ENCODE peak calls at places on chromosome 10, in eight cellular contexts. One of them, this sample, is unnamed.

GRCh38 chr10:45261243-45261775 is 54.1 kb downstream of the OR13A1 start:
- DNase-seq in stomach: no peak
- DNase-seq in GM12878: no peak
- DNase-seq in GM23338: no peak
- DNase-seq in endothelial cell of umbilical vein: no peak
- DNase-seq in spleen: no peak
- DNase-seq in sigmoid colon: no peak
- DNase-seq in upper lobe of left lung: no peak
- DNase-seq in this sample: no peak

GRCh38 chr10:5254488-5254887 is 57.9 kb downstream of the AKR1C4 start:
- DNase-seq in GM12878: no peak
- DNase-seq in stomach: no peak
- DNase-seq in upper lobe of left lung: no peak
- DNase-seq in endothelial cell of umbilical vein: no peak
- DNase-seq in sigmoid colon: no peak
- DNase-seq in GM23338: no peak
- DNase-seq in spleen: no peak
- DNase-seq in this sample: no peak

GRCh38 chr10:129966370-129966769 is 2.3 kb upstream of the EBF3 start:
- DNase-seq in GM23338: no peak
- DNase-seq in upper lobe of left lung: no peak
- DNase-seq in stomach: no peak
- DNase-seq in GM12878: no peak
- DNase-seq in endothelial cell of umbilical vein: no peak
- DNase-seq in sigmoid colon: peak; percentile 50
- DNase-seq in spleen: no peak
- DNase-seq in this sample: no peak

GRCh38 chr10:28796606-28797512 is 119.5 kb downstream of the BAMBI start:
- DNase-seq in stomach: peak; percentile 34
- DNase-seq in upper lobe of left lung: no peak
- DNase-seq in GM12878: no peak
- DNase-seq in spleen: no peak
- DNase-seq in endothelial cell of umbilical vein: no peak
- DNase-seq in GM23338: no peak
- DNase-seq in sigmoid colon: no peak
- DNase-seq in this sample: no peak

GRCh38 chr10:75967491-75967890 is 536.1 kb downstream of the LRMDA start:
- DNase-seq in endothelial cell of umbilical vein: no peak
- DNase-seq in spleen: no peak
- DNase-seq in sigmoid colon: no peak
- DNase-seq in stomach: no peak
- DNase-seq in upper lobe of left lung: peak; percentile 18
- DNase-seq in GM12878: no peak
- DNase-seq in GM23338: peak; percentile 48
- DNase-seq in this sample: no peak

GRCh38 chr10:24206334-24206733 is 2.6 kb upstream of the KIAA1217 start:
- DNase-seq in spleen: no peak
- DNase-seq in sigmoid colon: no peak
- DNase-seq in upper lobe of left lung: no peak
- DNase-seq in GM23338: no peak
- DNase-seq in GM12878: no peak
- DNase-seq in stomach: no peak
- DNase-seq in endothelial cell of umbilical vein: no peak
- DNase-seq in this sample: no peak

GRCh38 chr10:78109210-78109609 is 75.5 kb downstream of the RPS24 start:
- DNase-seq in GM23338: peak; percentile 75
- DNase-seq in stomach: no peak
- DNase-seq in spleen: no peak
- DNase-seq in GM12878: no peak
- DNase-seq in sigmoid colon: no peak
- DNase-seq in upper lobe of left lung: no peak
- DNase-seq in endothelial cell of umbilical vein: no peak
- DNase-seq in this sample: no peak

GRCh38 chr10:43396928-43397624 is 11.9 kb downstream of the HNRNPF start:
- DNase-seq in GM23338: peak; percentile 96
- DNase-seq in upper lobe of left lung: peak; percentile 95
- DNase-seq in spleen: peak; percentile 97
- DNase-seq in stomach: peak; percentile 94
- DNase-seq in sigmoid colon: peak; percentile 94
- DNase-seq in endothelial cell of umbilical vein: peak; percentile 84
- DNase-seq in GM12878: no peak
- DNase-seq in this sample: peak; percentile 84

GRCh38 chr10:75672842-75673241 is 241.4 kb downstream of the LRMDA start:
- DNase-seq in stomach: no peak
- DNase-seq in spleen: no peak
- DNase-seq in endothelial cell of umbilical vein: no peak
- DNase-seq in GM23338: no peak
- DNase-seq in upper lobe of left lung: no peak
- DNase-seq in sigmoid colon: no peak
- DNase-seq in GM12878: no peak
- DNase-seq in this sample: no peak

GRCh38 chr10:8513155-8514147 is 459.0 kb downstream of the GATA3 start:
- DNase-seq in GM23338: peak; percentile 67
- DNase-seq in spleen: no peak
- DNase-seq in endothelial cell of umbilical vein: no peak
- DNase-seq in upper lobe of left lung: peak; percentile 60
- DNase-seq in GM12878: no peak
- DNase-seq in stomach: no peak
- DNase-seq in sigmoid colon: no peak
- DNase-seq in this sample: no peak

GRCh38 chr10:22927661-22928403 is at the start of gene ARMC3:
- DNase-seq in upper lobe of left lung: peak; percentile 94
- DNase-seq in GM23338: peak; percentile 93
- DNase-seq in stomach: peak; percentile 59
- DNase-seq in spleen: peak; percentile 84
- DNase-seq in sigmoid colon: peak; percentile 65
- DNase-seq in endothelial cell of umbilical vein: peak; percentile 57
- DNase-seq in GM12878: no peak
- DNase-seq in this sample: peak; percentile 64

DNA sequence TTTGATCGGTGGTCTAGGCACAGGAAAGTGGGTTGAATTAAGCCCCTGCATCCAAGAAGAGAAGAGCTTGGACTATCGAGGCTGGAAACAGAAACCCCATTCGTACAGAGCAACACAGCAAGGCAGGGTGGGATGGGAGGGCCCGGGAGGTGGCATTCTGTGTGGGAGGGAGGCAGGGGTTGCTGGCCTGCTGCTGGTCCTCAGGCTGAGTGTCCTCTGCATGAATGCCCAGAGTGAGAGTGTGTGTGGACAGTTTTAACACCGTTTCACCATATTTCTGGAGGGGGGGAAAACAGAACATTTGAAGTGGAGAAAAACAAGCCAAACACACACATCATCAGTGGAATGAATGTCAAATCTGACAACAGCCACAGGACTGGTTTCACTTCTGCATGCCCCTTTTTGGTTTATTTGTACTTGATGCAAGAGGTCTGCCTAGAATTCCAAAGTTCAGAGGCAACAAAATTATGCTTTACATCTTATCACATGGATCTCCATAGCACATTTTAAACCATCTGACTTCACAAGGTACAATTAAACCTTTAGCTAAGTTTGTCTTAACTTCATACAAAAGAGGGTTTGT is 11.1 kb upstream of the ENO4 start:
- DNase-seq in GM12878: no peak
- DNase-seq in spleen: no peak
- DNase-seq in sigmoid colon: no peak
- DNase-seq in GM23338: no peak
- DNase-seq in upper lobe of left lung: no peak
- DNase-seq in endothelial cell of umbilical vein: no peak
- DNase-seq in stomach: no peak
- DNase-seq in this sample: no peak
- H3K4me1 ChIP-seq in GM12878: peaks cover 2% of the 10 kb centered on the region
- H3K4me1 ChIP-seq in spleen: no peaks in the 10 kb centered on the region
- H3K4me1 ChIP-seq in sigmoid colon: no peaks in the 10 kb centered on the region
- H3K4me1 ChIP-seq in GM23338: peaks cover 59% of the 10 kb centered on the region
- H3K4me1 ChIP-seq in upper lobe of left lung: no peaks in the 10 kb centered on the region
- H3K4me1 ChIP-seq in endothelial cell of umbilical vein: no peaks in the 10 kb centered on the region
- H3K4me1 ChIP-seq in stomach: no peaks in the 10 kb centered on the region
- H3K4me1 ChIP-seq in this sample: no peaks in the 10 kb centered on the region

DNA sequence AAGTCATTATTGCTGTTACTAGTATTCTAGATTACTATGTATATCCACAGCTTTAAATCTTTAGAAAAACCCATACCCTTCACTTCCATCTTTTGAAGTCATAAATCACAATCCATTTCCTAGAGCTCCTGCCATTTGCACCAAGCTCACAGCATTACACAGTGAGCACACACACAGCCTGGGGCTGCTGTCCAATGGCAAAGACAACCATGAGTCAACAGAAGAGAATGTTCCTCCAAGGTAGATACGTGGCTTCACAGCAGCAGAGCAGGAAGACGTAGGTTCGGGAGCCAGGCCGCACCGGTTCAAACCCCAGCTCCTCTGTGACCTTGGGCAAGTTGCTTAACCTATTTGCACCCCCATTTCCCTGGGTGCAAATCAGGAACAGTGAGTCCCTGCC is 234.6 kb downstream of the DIP2C start:
- DNase-seq in stomach: peak; percentile 49
- DNase-seq in spleen: no peak
- DNase-seq in upper lobe of left lung: no peak
- DNase-seq in GM12878: no peak
- DNase-seq in sigmoid colon: peak; percentile 91
- DNase-seq in endothelial cell of umbilical vein: peak; percentile 67
- DNase-seq in GM23338: no peak
- DNase-seq in this sample: peak; percentile 50
- TF ChIP-seq POLR2AphosphoS5 in stomach: peak; percentile 71
- TF ChIP-seq POLR2AphosphoS5 in spleen: no peak
- TF ChIP-seq POLR2AphosphoS5 in upper lobe of left lung: no peak
- TF ChIP-seq POLR2AphosphoS5 in GM12878: no peak
- TF ChIP-seq POLR2AphosphoS5 in sigmoid colon: peak; percentile 92
- TF ChIP-seq POLR2AphosphoS5 in endothelial cell of umbilical vein: no peak
- TF ChIP-seq POLR2AphosphoS5 in GM23338: no peak
- TF ChIP-seq POLR2AphosphoS5 in this sample: no peak

GRCh38 chr10:87923233-87923632 is 59.8 kb downstream of the PTEN start:
- DNase-seq in spleen: no peak
- DNase-seq in GM23338: no peak
- DNase-seq in upper lobe of left lung: no peak
- DNase-seq in sigmoid colon: no peak
- DNase-seq in stomach: no peak
- DNase-seq in endothelial cell of umbilical vein: no peak
- DNase-seq in GM12878: no peak
- DNase-seq in this sample: no peak

GRCh38 chr10:87927091-87927490 is 63.7 kb downstream of the PTEN start:
- DNase-seq in stomach: no peak
- DNase-seq in GM12878: no peak
- DNase-seq in GM23338: no peak
- DNase-seq in sigmoid colon: no peak
- DNase-seq in spleen: no peak
- DNase-seq in endothelial cell of umbilical vein: peak; percentile 58
- DNase-seq in upper lobe of left lung: no peak
- DNase-seq in this sample: no peak

GRCh38 chr10:87928996-87929395 is 65.6 kb downstream of the PTEN start:
- DNase-seq in sigmoid colon: no peak
- DNase-seq in GM12878: no peak
- DNase-seq in upper lobe of left lung: no peak
- DNase-seq in stomach: no peak
- DNase-seq in endothelial cell of umbilical vein: no peak
- DNase-seq in spleen: no peak
- DNase-seq in GM23338: no peak
- DNase-seq in this sample: no peak

GRCh38 chr10:87921934-87922688 is 58.7 kb downstream of the PTEN start:
- DNase-seq in sigmoid colon: no peak
- DNase-seq in stomach: no peak
- DNase-seq in GM23338: peak; percentile 33
- DNase-seq in endothelial cell of umbilical vein: no peak
- DNase-seq in spleen: no peak
- DNase-seq in GM12878: no peak
- DNase-seq in upper lobe of left lung: no peak
- DNase-seq in this sample: no peak

GRCh38 chr10:87925570-87925969 is 62.1 kb downstream of the PTEN start:
- DNase-seq in spleen: no peak
- DNase-seq in sigmoid colon: no peak
- DNase-seq in GM23338: no peak
- DNase-seq in GM12878: no peak
- DNase-seq in upper lobe of left lung: no peak
- DNase-seq in stomach: no peak
- DNase-seq in endothelial cell of umbilical vein: peak; percentile 72
- DNase-seq in this sample: no peak
- TF ChIP-seq CTCF in spleen: no peak
- TF ChIP-seq CTCF in sigmoid colon: no peak
- TF ChIP-seq CTCF in GM23338: no peak
- TF ChIP-seq CTCF in GM12878: no peak
- TF ChIP-seq CTCF in upper lobe of left lung: no peak
- TF ChIP-seq CTCF in stomach: no peak
- TF ChIP-seq CTCF in endothelial cell of umbilical vein: no peak
- TF ChIP-seq CTCF in this sample: no peak

GRCh38 chr10:134743-135600 is at the start of gene ZMYND11:
- DNase-seq in sigmoid colon: peak; percentile 82
- DNase-seq in GM23338: peak; percentile 64
- DNase-seq in endothelial cell of umbilical vein: peak; percentile 54
- DNase-seq in spleen: peak; percentile 92
- DNase-seq in GM12878: no peak
- DNase-seq in stomach: peak; percentile 67
- DNase-seq in upper lobe of left lung: peak; percentile 95
- DNase-seq in this sample: peak; percentile 47
- H3K4me1 ChIP-seq in sigmoid colon: no peaks in the 10 kb centered on the region
- H3K4me1 ChIP-seq in GM23338: peaks cover 19% of the 10 kb centered on the region
- H3K4me1 ChIP-seq in endothelial cell of umbilical vein: peaks cover 35% of the 10 kb centered on the region
- H3K4me1 ChIP-seq in spleen: peaks cover 63% of the 10 kb centered on the region
- H3K4me1 ChIP-seq in GM12878: no peaks in the 10 kb centered on the region
- H3K4me1 ChIP-seq in stomach: peaks cover 54% of the 10 kb centered on the region
- H3K4me1 ChIP-seq in upper lobe of left lung: peaks cover 32% of the 10 kb centered on the region
- H3K4me1 ChIP-seq in this sample: no peaks in the 10 kb centered on the region

GRCh38 chr10:64626856-64627255 is 1105.7 kb downstream of the REEP3 start:
- DNase-seq in stomach: no peak
- DNase-seq in endothelial cell of umbilical vein: no peak
- DNase-seq in GM12878: no peak
- DNase-seq in sigmoid colon: no peak
- DNase-seq in GM23338: no peak
- DNase-seq in spleen: no peak
- DNase-seq in upper lobe of left lung: no peak
- DNase-seq in this sample: no peak
- TF ChIP-seq POLR2AphosphoS5 in stomach: no peak
- TF ChIP-seq POLR2AphosphoS5 in endothelial cell of umbilical vein: no peak
- TF ChIP-seq POLR2AphosphoS5 in GM12878: no peak
- TF ChIP-seq POLR2AphosphoS5 in sigmoid colon: no peak
- TF ChIP-seq POLR2AphosphoS5 in GM23338: no peak
- TF ChIP-seq POLR2AphosphoS5 in spleen: no peak
- TF ChIP-seq POLR2AphosphoS5 in upper lobe of left lung: no peak
- TF ChIP-seq POLR2AphosphoS5 in this sample: no peak

GRCh38 chr10:72044417-72045041 is 43.8 kb downstream of the SPOCK2 start:
- DNase-seq in stomach: peak; percentile 79
- DNase-seq in spleen: no peak
- DNase-seq in sigmoid colon: peak; percentile 85
- DNase-seq in upper lobe of left lung: peak; percentile 60
- DNase-seq in GM23338: no peak
- DNase-seq in endothelial cell of umbilical vein: peak; percentile 52
- DNase-seq in GM12878: no peak
- DNase-seq in this sample: no peak
- TF ChIP-seq CTCF in stomach: peak; percentile 51
- TF ChIP-seq CTCF in spleen: peak; percentile 56
- TF ChIP-seq CTCF in sigmoid colon: peak; percentile 71
- TF ChIP-seq CTCF in upper lobe of left lung: peak; percentile 14
- TF ChIP-seq CTCF in GM23338: peak; percentile 11
- TF ChIP-seq CTCF in endothelial cell of umbilical vein: peak; percentile 34
- TF ChIP-seq CTCF in GM12878: no peak
- TF ChIP-seq CTCF in this sample: no peak

DNA sequence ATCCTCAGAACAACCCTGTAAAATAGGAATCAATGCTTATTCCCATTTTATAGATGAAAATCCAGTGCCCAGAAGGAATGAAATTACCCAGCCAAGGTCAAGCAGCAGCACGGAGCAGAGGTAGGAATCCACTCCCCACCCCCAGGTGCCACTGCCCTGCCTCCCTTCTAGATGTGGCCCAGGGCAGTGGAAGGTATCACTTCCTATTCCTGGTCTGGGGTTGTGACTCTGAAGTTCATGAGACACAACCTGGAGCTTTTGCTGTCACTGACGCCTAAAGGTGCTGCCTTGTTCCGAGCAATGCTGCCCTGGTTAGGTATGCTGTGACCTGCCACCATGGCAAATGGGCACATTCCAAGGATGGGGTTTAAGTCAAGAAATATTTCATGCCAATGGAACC is 53.6 kb downstream of the PIK3AP1 start:
- DNase-seq in GM12878: no peak
- DNase-seq in spleen: no peak
- DNase-seq in sigmoid colon: no peak
- DNase-seq in GM23338: no peak
- DNase-seq in endothelial cell of umbilical vein: no peak
- DNase-seq in upper lobe of left lung: no peak
- DNase-seq in stomach: no peak
- DNase-seq in this sample: no peak
- H3K4me1 ChIP-seq in GM12878: peaks cover 51% of the 10 kb centered on the region
- H3K4me1 ChIP-seq in spleen: peaks cover 97% of the 10 kb centered on the region
- H3K4me1 ChIP-seq in sigmoid colon: no peaks in the 10 kb centered on the region
- H3K4me1 ChIP-seq in GM23338: no peaks in the 10 kb centered on the region
- H3K4me1 ChIP-seq in endothelial cell of umbilical vein: no peaks in the 10 kb centered on the region
- H3K4me1 ChIP-seq in upper lobe of left lung: peaks cover 20% of the 10 kb centered on the region
- H3K4me1 ChIP-seq in stomach: peaks cover 10% of the 10 kb centered on the region
- H3K4me1 ChIP-seq in this sample: no peaks in the 10 kb centered on the region

This sample was measured in breast epithelium.